ENCODE peak calls at places on chromosome 16, in five cellular contexts. Y is GM23248, C is body of pancreas, K is testis, B is GM23338. F is an unnamed sample. For H3K4me1, the result is how much of the 10 kb centered on the place peaks cover.

GRCh38 chr16:54015147-54015546 is 271.4 kb downstream of the IRX3 start:
- DNase-seq in Y (no peak), C (no peak), K (no peak), B (no peak), F (no peak)

GRCh38 chr16:58348986-58349385 is 43.3 kb upstream of the GINS3 start:
- DNase-seq in Y (no peak), C (no peak), K (no peak), B (no peak), F (no peak)

GRCh38 chr16:11020792-11021440 is 76.6 kb downstream of the CLEC16A start:
- DNase-seq in Y (peak), C (no peak), K (no peak), B (no peak), F (no peak)

GRCh38 chr16:80792031-80792430 is 12.4 kb downstream of the CDYL2 start:
- DNase-seq in Y (no peak), C (no peak), K (no peak), B (peak), F (no peak)

GRCh38 chr16:68711421-68712139 is 25.5 kb upstream of the CDH1 start:
- DNase-seq in Y (no peak), C (peak), K (no peak), B (no peak), F (no peak)

GRCh38 chr16:75279277-75279676 is 27.9 kb upstream of the BCAR1 start:
- DNase-seq in Y (peak), C (peak), K (no peak), B (no peak), F (no peak)

GRCh38 chr16:11340710-11341109 is 4.5 kb upstream of the RMI2 start:
- DNase-seq in Y (no peak), C (no peak), K (no peak), B (no peak), F (peak)

GRCh38 chr16:23587726-23588125 is 8.4 kb downstream of the NDUFAB1 start:
- DNase-seq in Y (peak), C (no peak), K (no peak), B (no peak), F (no peak)

GRCh38 chr16:11328172-11329079 is 16.8 kb upstream of the RMI2 start:
- DNase-seq in Y (peak), C (peak), K (peak), B (peak), F (peak)

GRCh38 chr16:8949536-8950418 is 13.9 kb downstream of the USP7 start:
- DNase-seq in Y (no peak), C (no peak), K (no peak), B (no peak), F (no peak)

GRCh38 chr16:48561960-48562393 is 48.0 kb downstream of the N4BP1 start:
- DNase-seq in Y (peak), C (peak), K (no peak), B (no peak), F (no peak)

GRCh38 chr16:71373073-71373472 is 14.6 kb downstream of the CALB2 start:
- DNase-seq in Y (peak), C (no peak), K (no peak), B (no peak), F (no peak)

GRCh38 chr16:1420111-1420539 is 422 bp downstream of the UQCC4 start:
- DNase-seq in Y (peak), C (peak), K (no peak), B (no peak), F (no peak)

GRCh38 chr16:28218109-28218508 is 6.3 kb upstream of the XPO6 start:
- DNase-seq in Y (peak), C (peak), K (peak), B (peak), F (peak)

GRCh38 chr16:50699345-50700159 is 6.1 kb downstream of the NOD2 start:
- DNase-seq in Y (peak), C (no peak), K (no peak), B (no peak), F (no peak)

GRCh38 chr16:65725156-65725845 is 603.4 kb upstream of the CDH11 start:
- DNase-seq in Y (peak), C (no peak), K (no peak), B (no peak), F (no peak)

GRCh38 chr16:75096730-75097129 is 19.9 kb downstream of the LDHD start:
- DNase-seq in Y (no peak), C (peak), K (no peak), B (peak), F (no peak)

GRCh38 chr16:21263640-21264211 is 14.4 kb downstream of the CRYM start:
- DNase-seq in Y (peak), C (no peak), K (no peak), B (no peak), F (peak)

GRCh38 chr16:22661161-22661647 is 150.5 kb downstream of the NPIPB5 start:
- DNase-seq in Y (no peak), C (no peak), K (no peak), B (no peak), F (no peak)

GRCh38 chr16:27526169-27526568 is 23.5 kb downstream of the GTF3C1 start:
- DNase-seq in Y (no peak), C (peak), K (peak), B (no peak), F (peak)

GRCh38 chr16:78269251-78269650 is 169.8 kb downstream of the WWOX start:
- DNase-seq in Y (no peak), C (no peak), K (no peak), B (no peak), F (no peak)

GRCh38 chr16:2482181-2483107 is 7.5 kb downstream of the TBC1D24 start:
- DNase-seq in Y (peak), C (peak), K (peak), B (no peak), F (no peak)

GRCh38 chr16:79509221-79509631 is 91.3 kb downstream of the MAF start:
- DNase-seq in Y (no peak), C (peak), K (peak), B (peak), F (no peak)

GRCh38 chr16:85173981-85174751 is 61.9 kb upstream of the CIBAR2 start:
- DNase-seq in Y (peak), C (peak), K (no peak), B (peak), F (no peak)

GRCh38 chr16:85171809-85172464 is 59.7 kb upstream of the CIBAR2 start:
- DNase-seq in Y (no peak), C (no peak), K (no peak), B (no peak), F (no peak)

GRCh38 chr16:85171004-85171808 is 58.9 kb upstream of the CIBAR2 start:
- DNase-seq in Y (no peak), C (no peak), K (no peak), B (no peak), F (no peak)

GRCh38 chr16:85173077-85173980 is 61.1 kb upstream of the CIBAR2 start:
- DNase-seq in Y (peak), C (no peak), K (peak), B (no peak), F (no peak)

GRCh38 chr16:85172465-85173071 is 60.3 kb upstream of the CIBAR2 start:
- DNase-seq in Y (peak), C (peak), K (peak), B (peak), F (peak)
- H3K27ac ChIP-seq in Y (peak), C (no peak), K (no peak), B (no peak), F (peak)

DNA sequence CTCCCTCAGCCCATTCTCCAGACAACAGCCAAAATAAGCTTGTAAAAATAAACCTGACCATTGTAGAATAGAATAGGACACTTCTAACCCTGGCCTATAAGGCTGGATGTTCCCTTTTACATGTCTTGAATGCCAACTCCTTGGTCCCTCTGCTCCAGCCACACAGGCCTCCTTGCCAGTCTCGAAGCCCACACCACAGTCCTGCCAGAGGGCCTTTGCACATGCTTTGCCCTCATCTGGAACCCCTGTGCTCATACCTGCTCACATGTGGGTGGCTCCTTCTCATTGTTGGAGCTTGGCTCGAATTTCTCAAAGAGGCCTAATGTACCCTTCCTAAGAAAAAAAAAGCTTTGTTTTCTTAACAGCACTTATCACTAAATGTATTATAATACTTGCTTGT is 5.4 kb upstream of the SLC12A3 start:
- DNase-seq in Y (no peak), C (no peak), K (no peak), B (no peak), F (no peak)
- H3K4me1 ChIP-seq in Y (under half), C (under half), K (under half), B (under half), F (under half)

GRCh38 chr16:4015275-4015990 is 100.8 kb downstream of the ADCY9 start:
- DNase-seq in Y (no peak), C (peak), K (no peak), B (no peak), F (peak)
- H3K27ac ChIP-seq in Y (no peak), C (peak), K (no peak), B (peak), F (peak)

GRCh38 chr16:17359778-17360177 is 111.0 kb downstream of the XYLT1 start:
- DNase-seq in Y (peak), C (peak), K (no peak), B (no peak), F (no peak)

GRCh38 chr16:17358846-17359245 is 111.9 kb downstream of the XYLT1 start:
- DNase-seq in Y (peak), C (no peak), K (no peak), B (no peak), F (no peak)

GRCh38 chr16:17362191-17362590 is 108.6 kb downstream of the XYLT1 start:
- DNase-seq in Y (no peak), C (no peak), K (no peak), B (no peak), F (no peak)

GRCh38 chr16:17362946-17363345 is 107.8 kb downstream of the XYLT1 start:
- DNase-seq in Y (peak), C (no peak), K (no peak), B (no peak), F (no peak)

GRCh38 chr16:17360810-17361209 is 110.0 kb downstream of the XYLT1 start:
- DNase-seq in Y (no peak), C (peak), K (no peak), B (no peak), F (no peak)
- H3K4me1 ChIP-seq in Y (half or more), C (under half), K (under half), B (under half), F (under half)

DNA sequence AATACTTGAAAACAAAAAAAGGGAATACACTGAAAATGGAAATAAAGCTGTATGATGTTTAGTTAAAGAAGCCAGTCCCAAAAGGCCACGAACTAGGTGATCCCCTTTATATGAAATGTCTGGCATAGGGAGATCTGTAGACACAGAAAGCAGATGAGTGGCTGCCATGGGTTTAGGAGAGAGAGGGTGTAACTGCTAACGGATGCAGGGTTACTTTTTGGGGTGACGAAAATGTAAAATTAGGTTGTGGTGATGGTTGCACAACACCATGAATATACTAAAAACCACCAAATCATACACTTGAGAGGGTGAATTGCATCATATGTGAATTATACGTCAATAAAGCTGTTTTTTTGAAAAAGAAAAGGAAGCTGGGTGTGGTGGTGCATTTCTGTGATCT is 99.6 kb downstream of the ADCY9 start:
- DNase-seq in Y (peak), C (no peak), K (no peak), B (no peak), F (no peak)
- H3K27ac ChIP-seq in Y (no peak), C (no peak), K (no peak), B (no peak), F (no peak)

DNA sequence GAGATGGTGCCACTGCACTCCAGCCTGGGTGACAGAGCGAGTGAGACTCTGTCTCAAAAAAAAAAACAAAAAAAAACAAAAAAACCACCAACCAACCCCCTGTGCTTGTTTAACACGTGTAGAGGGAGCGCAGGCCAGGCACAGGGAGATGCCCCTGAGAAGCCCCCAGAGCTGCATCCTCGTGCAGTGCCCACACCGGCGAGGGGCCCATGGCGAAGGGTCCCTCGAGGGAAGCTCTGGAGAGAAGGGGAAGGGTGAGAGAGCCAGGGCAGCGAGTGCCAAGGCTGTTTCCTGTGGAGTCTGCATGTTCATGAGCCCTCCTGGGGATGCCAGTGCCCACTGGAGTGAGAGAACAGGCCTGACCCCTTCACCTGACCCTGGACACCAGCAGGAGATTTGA is 47.8 kb upstream of the GSE1 start:
- DNase-seq in Y (no peak), C (no peak), K (no peak), B (no peak), F (no peak)
- H3K4me1 ChIP-seq in Y (under half), C (half or more), K (under half), B (half or more), F (under half)

F was measured in small intestine.